ENCODE peak calls at places on chromosomes 13 and 19, in nine cellular contexts. K is GM23338, J is hepatocyte, V is PC-3, L is GM23248, Y is HCT116, N is Karpas-422, S is MM.1S, U is SK-N-SH. T is an unnamed sample.

GRCh38 chr13:78137404-78138142 is 218.9 kb upstream of the EDNRB start:
- DNase-seq in N (peak; percentile 77), S (peak; percentile 67), K (peak; percentile 86), L (peak; percentile 79), J (peak; percentile 82), U (peak; percentile 59), V (peak; percentile 78), Y (peak; percentile 33), T (no peak)

GRCh38 chr19:46890423-46891170 is 29.8 kb downstream of the ARHGAP35 start:
- DNase-seq in U (no peak), K (no peak), V (peak; percentile 92), Y (no peak), S (no peak), J (peak; percentile 82), N (peak; percentile 64), L (peak; percentile 96), T (no peak)

GRCh38 chr13:29674532-29674931 is 79.0 kb upstream of the SLC7A1 start:
- DNase-seq in U (no peak), N (no peak), L (peak; percentile 62), Y (no peak), J (no peak), S (no peak), V (peak; percentile 30), K (no peak), T (no peak)

GRCh38 chr13:39148513-39148961 is 110.3 kb downstream of the NHLRC3 start:
- DNase-seq in J (peak; percentile 32), U (no peak), K (no peak), Y (no peak), V (no peak), N (no peak), S (no peak), L (peak; percentile 69), T (peak; percentile 82)

GRCh38 chr13:45879666-45880065 is 28.1 kb upstream of the SIAH3 start:
- DNase-seq in U (no peak), J (peak; percentile 32), S (no peak), K (peak; percentile 70), V (peak; percentile 41), L (no peak), N (no peak), Y (peak; percentile 56), T (no peak)

GRCh38 chr13:113337556-113337955 is 26.4 kb downstream of the GRTP1 start:
- DNase-seq in U (no peak), N (no peak), V (peak; percentile 6), J (no peak), K (peak; percentile 59), L (no peak), S (no peak), Y (no peak), T (no peak)

GRCh38 chr13:106986033-106986484 is 418.1 kb upstream of the ARGLU1 start:
- DNase-seq in S (no peak), N (no peak), J (peak; percentile 46), K (peak; percentile 51), L (peak; percentile 3), V (no peak), Y (no peak), U (no peak), T (no peak)

GRCh38 chr19:16457195-16457953 is 14.4 kb downstream of the EPS15L1 start:
- DNase-seq in J (no peak), S (no peak), U (peak; percentile 87), Y (no peak), K (peak; percentile 47), V (peak; percentile 5), L (peak; percentile 60), N (peak; percentile 58), T (peak; percentile 42)

GRCh38 chr19:13882841-13883240 is 5.9 kb downstream of the NANOS3 start:
- DNase-seq in U (peak; percentile 12), N (no peak), V (no peak), K (no peak), L (no peak), Y (no peak), J (no peak), S (no peak), T (no peak)
- H3K4me1 ChIP-seq in U (peaks cover 23% of the 10 kb centered on the region), N (peaks cover 12% of the 10 kb centered on the region), V (peaks cover 11% of the 10 kb centered on the region), K (peaks cover 19% of the 10 kb centered on the region), L (peaks cover 26% of the 10 kb centered on the region), Y (peaks cover 21% of the 10 kb centered on the region), J (peaks cover 19% of the 10 kb centered on the region), S (peaks cover 33% of the 10 kb centered on the region), T (peaks cover 27% of the 10 kb centered on the region)

DNA sequence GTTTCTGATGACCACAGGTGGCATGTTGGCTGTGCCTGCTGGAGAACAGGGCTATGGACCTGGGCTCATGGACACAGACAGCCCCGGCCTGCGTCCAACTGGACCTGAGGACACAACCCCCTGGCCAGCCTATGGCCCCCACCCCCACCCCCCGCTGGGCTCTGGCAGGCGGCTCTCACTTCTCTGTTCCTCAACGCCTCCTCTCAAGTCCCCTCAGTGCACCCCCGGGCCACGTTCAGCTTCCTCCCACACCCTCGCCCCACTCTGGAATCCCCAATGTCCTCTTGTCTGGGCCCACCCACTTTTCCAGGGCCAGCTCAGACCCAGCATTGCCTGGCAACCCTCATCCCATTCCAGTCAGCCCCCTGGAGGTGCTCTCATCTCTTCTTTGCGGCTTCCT is 130.2 kb upstream of the SPACA7 start:
- DNase-seq in N (no peak), L (no peak), V (no peak), U (no peak), Y (no peak), J (no peak), S (no peak), K (no peak), T (no peak)
- H3K27me3 ChIP-seq in N (no peaks in the 10 kb centered on the region), L (no peaks in the 10 kb centered on the region), V (peaks cover 62% of the 10 kb centered on the region), U (peaks cover 21% of the 10 kb centered on the region), Y (peaks cover 15% of the 10 kb centered on the region), J (no peaks in the 10 kb centered on the region), S (peaks cover 8% of the 10 kb centered on the region), K (no peaks in the 10 kb centered on the region), T (peaks cover 100% of the 10 kb centered on the region)

GRCh38 chr13:51151463-51151862 is 40.4 kb upstream of the C13orf42 start:
- DNase-seq in S (no peak), K (no peak), U (no peak), N (no peak), V (no peak), J (no peak), L (no peak), Y (no peak), T (no peak)

GRCh38 chr13:51148952-51149573 is 38.0 kb upstream of the C13orf42 start:
- DNase-seq in N (peak; percentile 72), Y (peak; percentile 34), L (peak; percentile 75), J (peak; percentile 62), S (no peak), K (peak; percentile 91), V (peak; percentile 50), U (peak; percentile 69), T (peak; percentile 42)

GRCh38 chr13:51148223-51148951 is 37.3 kb upstream of the C13orf42 start:
- DNase-seq in K (peak; percentile 78), Y (no peak), S (no peak), J (no peak), L (no peak), V (no peak), N (no peak), U (peak; percentile 27), T (no peak)

GRCh38 chr13:51147732-51148131 is 36.7 kb upstream of the C13orf42 start:
- DNase-seq in Y (no peak), K (no peak), N (no peak), V (no peak), U (no peak), S (no peak), J (no peak), L (no peak), T (no peak)

GRCh38 chr13:51146667-51147066 is 35.6 kb upstream of the C13orf42 start:
- DNase-seq in K (no peak), V (no peak), N (no peak), S (no peak), L (no peak), U (no peak), J (no peak), Y (no peak), T (no peak)
- H3K9me2 ChIP-seq in K (no peaks in the 10 kb centered on the region), V (no peaks in the 10 kb centered on the region), N (no peaks in the 10 kb centered on the region), S (no peaks in the 10 kb centered on the region), L (no peaks in the 10 kb centered on the region), U (no peaks in the 10 kb centered on the region), J (no peaks in the 10 kb centered on the region), Y (no peaks in the 10 kb centered on the region), T (no peaks in the 10 kb centered on the region)

DNA sequence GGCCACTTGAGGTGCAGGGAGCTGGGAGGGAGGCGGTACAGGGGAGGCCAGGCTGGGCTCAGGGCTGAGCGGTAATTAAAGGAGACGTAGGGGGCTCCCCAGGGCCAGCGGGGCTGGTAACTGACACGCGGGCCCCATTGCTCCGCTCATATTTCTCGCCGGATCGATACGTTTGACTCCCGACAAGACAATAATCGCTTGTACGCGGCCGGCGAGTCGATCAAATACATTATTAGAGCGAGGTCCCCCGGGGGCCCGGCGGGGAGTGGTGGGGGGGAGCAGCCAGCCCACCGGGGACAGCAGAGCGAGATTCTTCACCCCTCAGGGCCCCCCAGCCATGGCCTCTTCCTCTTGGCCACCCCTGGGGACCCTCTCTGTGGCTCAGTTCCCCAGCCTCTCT is 2.4 kb upstream of the POU2F2 start:
- DNase-seq in J (no peak), U (no peak), L (no peak), N (no peak), S (no peak), Y (no peak), K (no peak), V (no peak), T (no peak)
- H3K4me1 ChIP-seq in J (peaks cover 7% of the 10 kb centered on the region), U (peaks cover 15% of the 10 kb centered on the region), L (peaks cover 17% of the 10 kb centered on the region), N (peaks cover 49% of the 10 kb centered on the region), S (peaks cover 49% of the 10 kb centered on the region), Y (peaks cover 2% of the 10 kb centered on the region), K (peaks cover 15% of the 10 kb centered on the region), V (peaks cover 6% of the 10 kb centered on the region), T (no peaks in the 10 kb centered on the region)